ENCODE peak calls at places on chromosomes 4 and X, in six cellular contexts. U is GM19239; I is HuH-7; N is colonic mucosa; X is germinal center; T is activated CD4-positive, alpha-beta T cell treated with anti-CD3 and anti-CD28 coated beads, Interleukin-2, amount 50 U/mL, for 1 hour. W is an unnamed sample.

GRCh38 chrX:9337056-9337455 is 127.8 kb upstream of the TBL1X start:
- DNase-seq in U (no peak), I (no peak), N (no peak), X (no peak), T (no peak), W (no peak)

GRCh38 chr4:118270492-118270891 is 82.3 kb downstream of the PRSS12 start:
- DNase-seq in U (no peak), I (no peak), N (no peak), X (peak; percentile 20), T (no peak), W (no peak)

GRCh38 chr4:53640576-53641459 is 49.5 kb upstream of the LNX1 start:
- DNase-seq in U (no peak), I (no peak), N (no peak), X (no peak), T (no peak), W (no peak)

GRCh38 chr4:75557696-75558095 is 1.8 kb downstream of the ODAPH start:
- DNase-seq in U (no peak), I (no peak), N (no peak), X (no peak), T (no peak), W (no peak)

GRCh38 chrX:13938053-13938765 is 91.5 kb downstream of the GEMIN8 start:
- DNase-seq in U (no peak), I (no peak), N (peak; percentile 47), X (peak; percentile 10), T (no peak), W (no peak)

GRCh38 chrX:12080265-12080664 is 58.0 kb upstream of the FRMPD4 start:
- DNase-seq in U (no peak), I (peak; percentile 0), N (no peak), X (peak; percentile 2), T (no peak), W (no peak)

GRCh38 chrX:36336746-36337145 is 417.2 kb downstream of the CFAP47 start:
- DNase-seq in U (no peak), I (no peak), N (no peak), X (no peak), T (no peak), W (no peak)

GRCh38 chr4:118729287-118730286 is 44.4 kb downstream of the METTL14 start:
- DNase-seq in U (no peak), I (no peak), N (no peak), X (no peak), T (no peak), W (no peak)

GRCh38 chrX:53223955-53224859 is 800 bp downstream of the KDM5C start:
- DNase-seq in U (no peak), I (no peak), N (peak; percentile 25), X (peak; percentile 11), T (peak; percentile 1), W (no peak)

GRCh38 chrX:147838465-147839131 is 73.1 kb upstream of the FMR1 start:
- DNase-seq in U (no peak), I (no peak), N (no peak), X (no peak), T (no peak), W (no peak)

GRCh38 chr4:164467493-164467892 is 286.4 kb upstream of the SMIM31 start:
- DNase-seq in U (no peak), I (no peak), N (no peak), X (no peak), T (no peak), W (no peak)

GRCh38 chr4:125331116-125331515 is 16.4 kb downstream of the FAT4 start:
- DNase-seq in U (no peak), I (no peak), N (no peak), X (no peak), T (no peak), W (no peak)

W was measured in CMK.